ENCODE peak calls at places on chromosomes 13 and 19, in six cellular contexts. T is AG10803, L is H54, S is AG04449, P is SJSA1, V is heart right ventricle. W is an unnamed sample.

GRCh38 chr13:33721719-33722118 is 96.2 kb upstream of the RFC3 start:
- DNase-seq in T (peak; percentile 64), L (no peak), S (no peak), P (no peak), V (no peak), W (no peak)

GRCh38 chr13:23506821-23507210 is 63.4 kb upstream of the TNFRSF19 start:
- DNase-seq in T (peak; percentile 84), L (no peak), S (peak; percentile 76), P (no peak), V (no peak), W (no peak)

GRCh38 chr19:46081928-46082727 is 41.3 kb upstream of the IGFL4 start:
- DNase-seq in T (peak; percentile 70), L (peak; percentile 9), S (no peak), P (peak; percentile 72), V (no peak), W (no peak)

GRCh38 chr19:33390120-33390907 is 16.8 kb downstream of the CEBPG start:
- DNase-seq in T (peak; percentile 40), L (no peak), S (no peak), P (peak; percentile 52), V (peak; percentile 76), W (peak; percentile 87)

GRCh38 chr19:41698746-41699230 is 9.6 kb upstream of the CEACAM5 start:
- DNase-seq in T (no peak), L (no peak), S (no peak), P (no peak), V (no peak), W (no peak)

GRCh38 chr13:68323106-68323505 is 1093.0 kb upstream of the PCDH9 start:
- DNase-seq in T (no peak), L (no peak), S (no peak), P (no peak), V (no peak), W (no peak)

GRCh38 chr13:107799001-107799400 is 416.3 kb downstream of the LIG4 start:
- DNase-seq in T (peak; percentile 20), L (no peak), S (no peak), P (no peak), V (no peak), W (no peak)

GRCh38 chr13:27401210-27401609 is 23.2 kb upstream of the GTF3A start:
- DNase-seq in T (no peak), L (no peak), S (no peak), P (no peak), V (peak; percentile 23), W (peak; percentile 60)

GRCh38 chr19:17627921-17628320 is 60.2 kb downstream of the UNC13A start:
- DNase-seq in T (no peak), L (no peak), S (no peak), P (no peak), V (no peak), W (no peak)

GRCh38 chr13:92838786-92839185 is 387.8 kb upstream of the GPC6 start:
- DNase-seq in T (peak; percentile 95), L (peak; percentile 35), S (peak; percentile 54), P (peak; percentile 82), V (no peak), W (no peak)

GRCh38 chr19:6381030-6381750 is 5.5 kb upstream of the PSPN start:
- DNase-seq in T (no peak), L (no peak), S (no peak), P (no peak), V (no peak), W (no peak)

W was measured in sciatic nerve.